ENCODE peak calls at places on chromosomes 11 and 22, in four cellular contexts. O is body of pancreas, V is GM23338, K is heart left ventricle. M is an unnamed sample.

GRCh38 chr11:117517097-117517496 is 189.4 kb downstream of the CEP164 start:
- DNase-seq in V (no peak), K (no peak), O (no peak), M (no peak)

GRCh38 chr11:1239596-1240205 is 16.8 kb downstream of the MUC5B start:
- DNase-seq in K (no peak), V (no peak), O (no peak), M (no peak)

GRCh38 chr22:27476729-27477128 is 324.8 kb downstream of the MN1 start:
- DNase-seq in V (no peak), O (no peak), K (no peak), M (no peak)

GRCh38 chr11:116870054-116870453 is 32.6 kb upstream of the APOA1 start:
- DNase-seq in O (no peak), V (no peak), K (no peak), M (no peak)

GRCh38 chr22:29093501-29093921 is 20.7 kb downstream of the KREMEN1 start:
- DNase-seq in K (no peak), V (no peak), O (no peak), M (no peak)

GRCh38 chr11:75508051-75508561 is 17.6 kb downstream of the GDPD5 start:
- DNase-seq in O (no peak), V (no peak), K (no peak), M (no peak)

GRCh38 chr11:116232364-116232801 is 540.4 kb downstream of the BUD13 start:
- DNase-seq in O (no peak), V (no peak), K (no peak), M (no peak)

GRCh38 chr11:71563401-71563800 is 2.0 kb upstream of the KRTAP5-10 start:
- DNase-seq in O (no peak), V (peak; percentile 72), K (no peak), M (no peak)

GRCh38 chr22:37501610-37502341 is 15.6 kb upstream of the MFNG start:
- DNase-seq in O (peak; percentile 95), K (peak; percentile 77), V (no peak), M (peak; percentile 89)

GRCh38 chr11:125315088-125315740 is 150.7 kb downstream of the PKNOX2 start:
- DNase-seq in K (peak; percentile 74), V (peak; percentile 16), O (peak; percentile 69), M (peak; percentile 8)

GRCh38 chr11:26331911-26332571 is at the start of gene ANO3:
- DNase-seq in O (peak; percentile 79), K (peak; percentile 38), V (peak; percentile 97), M (peak; percentile 12)

GRCh38 chr22:17869285-17870096 is 95.2 kb upstream of the BID start:
- DNase-seq in V (no peak), O (no peak), K (no peak), M (no peak)

GRCh38 chr22:18987765-18988164 is 51.7 kb upstream of the PRODH start:
- DNase-seq in O (peak; percentile 69), K (no peak), V (peak; percentile 87), M (no peak)

GRCh38 chr11:32151036-32151435 is 60.2 kb downstream of the RCN1 start:
- DNase-seq in K (no peak), O (no peak), V (no peak), M (no peak)

GRCh38 chr11:31788066-31788465 is 23.1 kb downstream of the PAX6 start:
- DNase-seq in O (no peak), K (no peak), V (no peak), M (no peak)

GRCh38 chr11:19345519-19345847 is 104.7 kb upstream of the E2F8 start:
- DNase-seq in O (no peak), V (peak; percentile 61), K (peak; percentile 29), M (no peak)

GRCh38 chr11:18312012-18312411 is 9.9 kb downstream of the HPS5 start:
- DNase-seq in O (no peak), V (no peak), K (no peak), M (no peak)

GRCh38 chr11:83538286-83538685 is 252.1 kb upstream of the CCDC90B start:
- DNase-seq in V (no peak), O (no peak), K (no peak), M (no peak)

GRCh38 chr22:49574205-49574604 is 253.5 kb downstream of the BRD1 start:
- DNase-seq in O (no peak), V (no peak), K (no peak), M (no peak)

GRCh38 chr11:81700061-81700460 is 1033.6 kb downstream of the FAM181B start:
- DNase-seq in V (no peak), K (no peak), O (no peak), M (no peak)

GRCh38 chr11:68447015-68447801 is 13.3 kb upstream of the PPP6R3 start:
- DNase-seq in V (peak; percentile 94), O (peak; percentile 77), K (peak; percentile 79), M (peak; percentile 79)

GRCh38 chr11:15941206-15941770 is 415.1 kb downstream of the SOX6 start:
- DNase-seq in V (peak; percentile 80), K (peak; percentile 50), O (no peak), M (no peak)

GRCh38 chr11:22703561-22703960 is 37.1 kb downstream of the GAS2 start:
- DNase-seq in O (no peak), V (no peak), K (no peak), M (no peak)

GRCh38 chr11:132088551-132088950 is 718.1 kb downstream of the NTM start:
- DNase-seq in K (no peak), O (no peak), V (no peak), M (no peak)

GRCh38 chr11:102757823-102758549 is 22.4 kb downstream of the MMP10 start:
- DNase-seq in O (no peak), K (no peak), V (no peak), M (no peak)

GRCh38 chr22:49936018-49936972 is 17.9 kb downstream of the CRELD2 start:
- DNase-seq in V (peak; percentile 79), K (peak; percentile 97), O (peak; percentile 94), M (peak; percentile 93)

GRCh38 chr11:112400615-112401014 is 140.0 kb upstream of the PLET1 start:
- DNase-seq in O (no peak), V (no peak), K (no peak), M (no peak)

GRCh38 chr22:35076648-35077047 is 10.7 kb downstream of the ISX start:
- DNase-seq in K (no peak), O (no peak), V (no peak), M (no peak)

GRCh38 chr11:64710418-64711137 is 12.4 kb downstream of the NRXN2 start:
- DNase-seq in V (no peak), O (no peak), K (no peak), M (no peak)

GRCh38 chr22:27438271-27438980 is 363.1 kb downstream of the MN1 start:
- DNase-seq in V (no peak), K (no peak), O (peak; percentile 81), M (peak; percentile 32)

GRCh38 chr22:46537221-46537945 is at the start of gene CELSR1:
- DNase-seq in V (peak; percentile 71), K (no peak), O (no peak), M (peak; percentile 42)

GRCh38 chr11:17890333-17890732 is 122.5 kb downstream of the SERGEF start:
- DNase-seq in K (no peak), V (peak; percentile 46), O (no peak), M (no peak)

GRCh38 chr11:130476200-130476921 is 27.9 kb downstream of the ADAMTS15 start:
- DNase-seq in K (peak; percentile 66), V (no peak), O (no peak), M (no peak)

GRCh38 chr11:30853470-30853869 is 267.3 kb upstream of the MPPED2 start:
- DNase-seq in O (no peak), V (no peak), K (no peak), M (no peak)

DNA sequence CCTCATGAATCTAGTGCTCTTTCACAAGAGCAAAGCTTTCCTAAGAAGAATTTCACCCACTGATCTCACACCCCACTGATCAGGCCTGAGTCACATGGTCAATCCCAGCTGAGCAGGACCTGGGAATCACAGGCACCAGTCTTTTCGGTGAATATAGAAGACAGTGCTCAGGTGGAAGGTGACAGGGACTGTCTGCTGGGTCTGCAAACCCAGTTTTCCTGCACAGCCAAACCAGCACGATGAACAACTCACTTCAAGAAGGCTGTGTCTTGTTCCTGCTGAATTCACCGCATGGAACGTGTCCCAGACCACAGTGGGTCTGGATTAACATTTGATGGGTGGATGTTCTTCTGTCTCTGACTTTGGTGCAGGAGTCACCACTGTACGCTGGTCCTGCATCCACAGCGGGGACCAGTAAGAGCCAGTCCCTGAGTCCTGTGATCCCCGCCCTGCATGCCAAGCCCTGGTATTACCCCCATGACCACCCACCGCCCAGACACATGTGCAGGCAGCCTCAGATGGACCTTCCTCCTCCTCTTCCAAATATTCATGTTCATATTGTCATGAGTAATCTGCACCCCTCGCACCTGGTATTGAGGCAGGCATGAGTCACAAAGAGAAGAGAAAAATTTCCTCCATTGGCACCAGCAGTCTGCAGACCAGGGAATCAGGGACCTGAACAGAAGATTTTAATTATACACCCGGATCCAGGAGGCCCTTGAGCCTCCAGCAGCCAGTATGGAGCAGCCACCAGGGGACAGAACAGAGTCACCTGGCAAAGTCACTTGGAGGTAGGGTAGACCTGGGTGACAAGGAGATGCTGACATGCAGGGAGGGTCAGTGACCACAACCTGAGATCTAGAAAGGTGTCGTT is 8.6 kb upstream of the IGLL5 start:
- DNase-seq in V (no peak), O (no peak), K (no peak), M (no peak)
- TF ChIP-seq CTCF in V (peak; percentile 22), O (no peak), K (no peak), M (no peak)

DNA sequence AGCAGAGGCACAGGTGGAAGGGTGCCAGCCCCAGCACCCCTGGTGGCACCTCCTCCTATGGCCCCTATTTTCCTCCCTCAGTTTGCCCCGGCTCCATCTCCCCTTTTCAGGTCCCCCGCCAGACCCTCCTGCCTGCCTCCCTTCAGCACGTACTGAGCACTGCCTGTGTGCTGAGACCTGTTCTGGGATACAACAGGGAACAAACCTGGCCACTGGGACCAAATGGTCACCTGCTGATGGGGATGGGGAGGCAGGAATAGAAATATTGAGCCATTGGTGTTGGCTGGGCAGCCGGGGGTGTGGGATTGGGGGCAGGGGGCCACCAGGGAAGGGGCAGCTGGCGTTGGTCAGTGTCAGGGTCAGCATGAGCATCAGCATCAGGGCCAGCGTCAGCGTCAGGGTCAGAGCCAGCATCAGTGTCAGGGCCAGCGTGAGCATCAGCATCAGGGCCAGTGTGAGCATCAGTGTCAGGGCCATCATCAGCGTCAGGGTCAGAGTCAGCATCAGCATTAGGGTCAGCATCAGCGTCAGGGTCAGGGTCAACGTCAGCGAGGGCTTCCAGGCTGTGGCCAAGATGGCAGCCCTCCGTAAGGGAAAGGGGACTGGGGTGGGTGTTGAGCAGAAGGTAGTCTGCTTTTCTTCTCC is 7.5 kb downstream of the ZNF74 start:
- DNase-seq in O (no peak), K (no peak), V (no peak), M (no peak)
- H3K36me3 ChIP-seq in O (no peaks in the 10 kb centered on the region), K (peaks cover 21% of the 10 kb centered on the region), V (no peaks in the 10 kb centered on the region), M (no peaks in the 10 kb centered on the region)

DNA sequence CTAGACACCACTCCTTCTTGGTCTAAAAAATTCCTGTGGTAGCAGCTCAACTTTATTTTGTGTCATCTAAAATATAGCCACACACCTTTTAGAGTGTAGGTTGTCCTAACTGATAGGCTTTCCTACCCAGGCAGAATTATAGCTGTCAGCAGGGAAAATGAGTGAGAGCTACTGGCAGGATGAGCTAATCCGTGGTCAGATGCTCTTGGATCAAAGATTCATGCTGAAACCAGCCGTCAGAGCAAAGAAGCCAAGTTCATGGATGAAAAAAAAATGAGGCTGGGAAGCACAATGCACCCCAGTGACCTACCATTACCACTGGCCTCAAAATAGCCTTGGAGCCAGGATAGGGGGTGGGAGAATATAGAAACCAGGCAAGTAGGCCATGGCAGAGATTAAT is 113.1 kb upstream of the BLID start:
- DNase-seq in V (no peak), K (no peak), O (no peak), M (no peak)
- H3K4me3 ChIP-seq in V (no peak overlapping the region), K (no peak overlapping the region), O (no peak overlapping the region), M (no peak overlapping the region)

DNA sequence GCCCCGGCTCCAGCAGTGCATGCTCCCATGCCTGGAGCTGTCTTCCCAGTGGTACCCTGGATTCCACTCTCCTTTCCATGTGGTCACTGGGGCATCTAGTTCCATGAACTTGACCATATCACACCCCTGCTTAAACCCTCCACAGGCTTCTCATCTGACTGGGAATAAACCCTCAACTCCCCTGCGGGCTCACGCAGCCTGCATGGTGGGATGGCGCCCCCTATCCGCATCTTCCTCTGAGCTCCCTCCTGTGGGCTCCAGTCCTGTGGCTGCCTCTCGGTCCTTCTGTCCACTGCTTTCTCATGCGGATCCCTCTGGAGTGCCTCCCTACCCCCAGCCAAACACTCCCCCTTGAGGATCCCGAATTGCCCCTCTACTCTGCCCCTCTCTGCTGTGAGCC is 41.4 kb upstream of the TTLL12 start:
- DNase-seq in O (no peak), K (no peak), V (peak; percentile 88), M (no peak)
- TF ChIP-seq CTCF in O (no peak), K (peak; percentile 33), V (peak; percentile 96), M (no peak)

M was measured in mucosa of descending colon.